ENCODE peak calls at places on chromosomes 12 and 14, in eight cellular contexts. L, U, O, C, E, S, T and N are unnamed samples.

GRCh38 chr14:24332094-24332983 is 2.5 kb downstream of the ADCY4 start:
- DNase-seq in L (peak; percentile 81), U (peak; percentile 65), O (peak; percentile 54), C (peak; percentile 64), E (peak; percentile 39), S (peak; percentile 25), T (peak; percentile 84), N (no peak)

GRCh38 chr12:116675339-116676107 is 62.3 kb downstream of the SPRING1 start:
- DNase-seq in L (no peak), U (no peak), O (no peak), C (no peak), E (no peak), S (no peak), T (no peak), N (no peak)

GRCh38 chr14:61744239-61744638 is 18.0 kb upstream of the SNAPC1 start:
- DNase-seq in L (no peak), U (no peak), O (no peak), C (no peak), E (no peak), S (no peak), T (no peak), N (no peak)

GRCh38 chr14:50025776-50026175 is 90.6 kb downstream of the VCPKMT start:
- DNase-seq in L (peak; percentile 51), U (peak; percentile 28), O (no peak), C (no peak), E (no peak), S (no peak), T (no peak), N (no peak)

GRCh38 chr14:22513066-22513812 is 75.8 kb downstream of the DAD1 start:
- DNase-seq in L (no peak), U (no peak), O (no peak), C (no peak), E (no peak), S (no peak), T (no peak), N (no peak)

GRCh38 chr12:32201996-32202395 is 95.3 kb downstream of the BICD1 start:
- DNase-seq in L (no peak), U (no peak), O (no peak), C (no peak), E (no peak), S (no peak), T (no peak), N (no peak)

GRCh38 chr12:48995061-48995879 is 3.9 kb downstream of the DDN start:
- DNase-seq in L (peak; percentile 91), U (peak; percentile 59), O (peak; percentile 86), C (peak; percentile 75), E (peak; percentile 76), S (peak; percentile 48), T (peak; percentile 53), N (peak; percentile 94)

GRCh38 chr14:24335461-24336146 is 733 bp upstream of the ADCY4 start:
- DNase-seq in L (peak; percentile 45), U (no peak), O (no peak), C (no peak), E (no peak), S (no peak), T (no peak), N (no peak)

GRCh38 chr12:53065470-53065869 is 13.7 kb downstream of the SPRYD3 start:
- DNase-seq in L (peak; percentile 21), U (no peak), O (peak; percentile 22), C (no peak), E (no peak), S (no peak), T (no peak), N (no peak)

GRCh38 chr12:6231359-6232268 is 31.4 kb downstream of the CD9 start:
- DNase-seq in L (peak; percentile 59), U (peak; percentile 40), O (no peak), C (no peak), E (no peak), S (no peak), T (no peak), N (no peak)

GRCh38 chr14:69904246-69904645 is 25.0 kb downstream of the SMOC1 start:
- DNase-seq in L (no peak), U (no peak), O (no peak), C (no peak), E (no peak), S (no peak), T (no peak), N (no peak)

GRCh38 chr12:65656904-65657351 is 167.4 kb upstream of the HMGA2 start:
- DNase-seq in L (peak; percentile 98), U (peak; percentile 99), O (no peak), C (peak; percentile 98), E (peak; percentile 99), S (peak; percentile 99), T (no peak), N (no peak)

GRCh38 chr12:6921996-6922935 is 5.5 kb upstream of the ATN1 start:
- DNase-seq in L (no peak), U (no peak), O (no peak), C (no peak), E (no peak), S (no peak), T (no peak), N (no peak)

GRCh38 chr14:106875503-106875902 is 1349.1 kb downstream of the TMEM121 start:
- DNase-seq in L (no peak), U (no peak), O (no peak), C (no peak), E (no peak), S (no peak), T (peak; percentile 25), N (no peak)
- TF ChIP-seq CTCF in L (no peak), U (peak; percentile 26), O (no peak), C (no peak), E (no peak), S (no peak), T (no peak), N (no peak)

DNA sequence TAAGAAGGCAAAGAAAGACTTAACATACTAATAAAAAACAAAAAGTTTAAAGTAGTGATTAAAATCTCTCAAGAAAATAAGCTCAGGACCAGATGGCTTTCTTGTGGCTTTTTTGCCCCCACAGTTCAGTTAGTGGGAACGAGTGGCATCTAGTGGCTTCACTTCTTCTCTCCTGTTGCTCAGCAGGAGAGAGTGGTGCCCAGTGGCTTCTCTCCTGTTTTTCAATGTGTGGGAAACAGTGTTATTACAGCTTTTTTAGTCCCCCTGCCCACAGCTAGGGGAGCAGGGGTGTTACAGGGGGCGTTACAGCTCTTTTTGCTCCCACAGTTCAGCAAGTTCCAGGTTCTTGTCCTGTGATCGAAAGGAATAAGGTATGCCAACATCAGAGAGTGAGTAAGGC is 135.2 kb downstream of the RERGL start:
- DNase-seq in L (no peak), U (no peak), O (no peak), C (no peak), E (no peak), S (no peak), T (no peak), N (no peak)
- TF ChIP-seq CTCF in L (no peak), U (no peak), O (no peak), C (peak; percentile 2), E (peak; percentile 33), S (no peak), T (no peak), N (no peak)

DNA sequence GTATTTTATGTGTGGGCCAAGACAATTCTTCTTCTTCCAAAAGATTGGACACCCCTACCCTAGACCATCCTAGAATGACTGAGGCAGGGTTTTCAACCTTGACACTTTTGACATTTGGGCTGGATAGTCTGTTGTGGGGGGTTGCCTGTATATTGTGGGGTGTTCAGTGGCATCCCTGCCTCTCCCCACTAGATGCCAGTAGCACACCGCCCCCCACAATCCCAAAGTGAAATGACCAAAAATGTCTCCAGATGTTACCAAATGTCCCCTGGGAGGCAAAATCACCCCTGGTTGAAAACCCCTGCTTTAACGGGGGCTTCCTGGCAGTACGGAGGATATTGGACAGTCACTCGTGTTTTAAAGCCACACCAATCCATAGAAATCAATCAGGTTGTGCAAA is 219.6 kb downstream of the PHETA1 start:
- DNase-seq in L (no peak), U (no peak), O (no peak), C (no peak), E (no peak), S (no peak), T (no peak), N (no peak)
- TF ChIP-seq CTCF in L (no peak), U (peak; percentile 3), O (no peak), C (no peak), E (no peak), S (no peak), T (no peak), N (no peak)

GRCh38 chr14:29851397-29851796 is 76.2 kb downstream of the PRKD1 start:
- DNase-seq in L (no peak), U (peak; percentile 1), O (no peak), C (peak; percentile 73), E (no peak), S (peak; percentile 85), T (no peak), N (no peak)

GRCh38 chr14:29856516-29856915 is 71.1 kb downstream of the PRKD1 start:
- DNase-seq in L (no peak), U (no peak), O (no peak), C (no peak), E (no peak), S (no peak), T (no peak), N (no peak)

GRCh38 chr14:29858299-29858698 is 69.3 kb downstream of the PRKD1 start:
- DNase-seq in L (no peak), U (no peak), O (no peak), C (no peak), E (no peak), S (no peak), T (no peak), N (no peak)

GRCh38 chr14:29857545-29857944 is 70.1 kb downstream of the PRKD1 start:
- DNase-seq in L (no peak), U (no peak), O (no peak), C (no peak), E (no peak), S (no peak), T (no peak), N (no peak)

GRCh38 chr14:29853272-29853671 is 74.4 kb downstream of the PRKD1 start:
- DNase-seq in L (no peak), U (no peak), O (no peak), C (no peak), E (no peak), S (peak; percentile 37), T (no peak), N (no peak)
- TF ChIP-seq CTCF in L (no peak), U (no peak), O (no peak), C (no peak), E (no peak), S (no peak), T (no peak), N (no peak)

DNA sequence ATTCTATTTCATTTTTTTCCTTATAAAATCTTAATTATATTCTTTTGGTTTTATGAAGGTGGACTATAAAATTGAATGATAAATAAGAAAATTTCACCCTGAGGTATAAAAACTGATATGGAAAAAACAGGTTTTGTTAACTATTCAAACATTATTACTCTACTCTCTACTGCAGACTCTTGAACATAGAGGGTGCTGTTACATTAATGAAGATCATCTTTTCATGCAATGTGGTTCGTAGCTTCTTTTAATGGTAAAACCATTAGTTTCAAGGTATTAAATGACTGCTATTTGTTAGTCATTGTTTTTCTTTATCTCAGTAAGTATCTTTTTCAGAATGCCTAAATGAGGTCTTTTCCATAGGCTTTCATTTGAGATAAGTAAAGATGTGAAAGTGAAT is 510.4 kb downstream of the SLC16A7 start:
- DNase-seq in L (peak; percentile 49), U (peak; percentile 44), O (no peak), C (peak; percentile 25), E (peak; percentile 48), S (peak; percentile 18), T (no peak), N (no peak)
- TF ChIP-seq CTCF in L (peak; percentile 19), U (peak; percentile 25), O (no peak), C (peak; percentile 54), E (peak; percentile 73), S (peak; percentile 22), T (no peak), N (peak; percentile 65)